ENCODE peak calls at places on chromosomes 7 and 10, in six cellular contexts. A, Y, M, O, X and H are unnamed samples.

GRCh38 chr10:79188154-79188763 is 119.5 kb downstream of the ZMIZ1 start:
- DNase-seq in A (no peak), Y (no peak), M (no peak), O (no peak), X (no peak), H (no peak)

GRCh38 chr7:151174246-151175046 is 7.0 kb upstream of the GBX1 start:
- DNase-seq in A (peak), Y (no peak), M (no peak), O (peak), X (peak), H (peak)

GRCh38 chr10:19628767-19629443 is 187.3 kb upstream of the PLXDC2 start:
- DNase-seq in A (no peak), Y (no peak), M (no peak), O (no peak), X (no peak), H (no peak)

GRCh38 chr7:32257632-32258031 is 187.4 kb upstream of the PDE1C start:
- DNase-seq in A (no peak), Y (no peak), M (no peak), O (no peak), X (no peak), H (peak)

GRCh38 chr10:30826679-30827078 is 197.1 kb upstream of the LYZL2 start:
- DNase-seq in A (no peak), Y (no peak), M (no peak), O (no peak), X (no peak), H (no peak)

GRCh38 chr7:34107306-34107705 is 202.0 kb downstream of the BMPER start:
- DNase-seq in A (no peak), Y (peak), M (peak), O (no peak), X (no peak), H (no peak)

GRCh38 chr10:78188459-78188858 is 154.8 kb downstream of the RPS24 start:
- DNase-seq in A (no peak), Y (no peak), M (no peak), O (no peak), X (no peak), H (no peak)

GRCh38 chr7:27395626-27396025 is 153.0 kb downstream of the EVX1 start:
- DNase-seq in A (no peak), Y (no peak), M (no peak), O (no peak), X (no peak), H (no peak)

GRCh38 chr10:119680050-119680449 is 28.9 kb downstream of the BAG3 start:
- DNase-seq in A (no peak), Y (no peak), M (no peak), O (no peak), X (no peak), H (no peak)

GRCh38 chr10:79129361-79129997 is 60.7 kb downstream of the ZMIZ1 start:
- DNase-seq in A (no peak), Y (no peak), M (peak), O (peak), X (peak), H (no peak)

GRCh38 chr10:7795605-7796004 is 7.6 kb downstream of the ATP5F1C start:
- DNase-seq in A (peak), Y (no peak), M (no peak), O (no peak), X (no peak), H (no peak)

GRCh38 chr7:94244760-94245159 is 149.9 kb upstream of the COL1A2 start:
- DNase-seq in A (no peak), Y (no peak), M (no peak), O (no peak), X (no peak), H (no peak)

GRCh38 chr10:95248989-95249388 is 41.8 kb downstream of the PDLIM1 start:
- DNase-seq in A (no peak), Y (no peak), M (no peak), O (peak), X (no peak), H (no peak)

GRCh38 chr10:84156768-84157167 is 16.8 kb upstream of the GPR15LG start:
- DNase-seq in A (no peak), Y (no peak), M (no peak), O (no peak), X (no peak), H (no peak)
- TF ChIP-seq POLR2A in A (no peak), Y (no peak), M (no peak), O (no peak), X (no peak), H (no peak)

DNA sequence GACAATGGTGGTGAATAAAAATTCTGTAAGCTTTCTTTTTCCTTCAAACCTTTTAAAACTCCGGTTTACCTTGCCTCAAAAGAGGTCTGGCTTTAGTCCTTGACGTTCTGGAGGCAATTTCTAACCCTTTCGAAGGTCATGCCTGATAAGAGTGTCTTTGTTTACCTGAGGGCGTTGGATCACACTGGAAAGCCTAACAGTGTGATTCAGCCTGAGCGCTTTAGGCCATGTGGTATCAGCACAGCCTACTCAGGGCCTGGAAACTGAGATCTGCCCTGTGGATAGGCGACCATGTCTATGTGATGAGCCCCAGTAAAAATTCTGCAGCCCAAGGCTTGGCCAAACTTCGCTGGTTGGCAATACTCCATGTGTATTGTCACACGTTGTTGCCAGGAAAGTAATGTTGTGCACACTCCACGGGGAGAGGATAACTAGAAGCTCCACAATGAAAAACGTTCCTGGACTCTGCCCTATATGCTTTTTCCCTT is 10.7 kb downstream of the CCDC6 start:
- DNase-seq in A (peak), Y (no peak), M (no peak), O (no peak), X (peak), H (no peak)
- H3K27ac ChIP-seq in A (peak), Y (peak), M (peak), O (peak), X (peak), H (peak)

GRCh38 chr10:21720090-21720489 is 186.1 kb downstream of the MLLT10 start:
- DNase-seq in A (no peak), Y (no peak), M (no peak), O (no peak), X (no peak), H (peak)
- TF ChIP-seq POLR2A in A (no peak), Y (no peak), M (no peak), O (no peak), X (no peak), H (no peak)

GRCh38 chr10:111392910-111393309 is 316.1 kb downstream of the ADRA2A start:
- DNase-seq in A (no peak), Y (peak), M (no peak), O (no peak), X (no peak), H (no peak)
- H3K27ac ChIP-seq in A (no peak), Y (peak), M (no peak), O (no peak), X (no peak), H (no peak)

GRCh38 chr7:128862571-128863432 is at the start of gene ATP6V1F:
- DNase-seq in A (peak), Y (peak), M (peak), O (peak), X (peak), H (peak)

GRCh38 chr7:128861957-128862570 is 592 bp upstream of the ATP6V1F start:
- DNase-seq in A (no peak), Y (no peak), M (no peak), O (no peak), X (no peak), H (no peak)

GRCh38 chr7:128858380-128859231 is 4.0 kb upstream of the ATP6V1F start:
- DNase-seq in A (no peak), Y (peak), M (no peak), O (no peak), X (no peak), H (no peak)

GRCh38 chr7:128859232-128860157 is 3.2 kb upstream of the ATP6V1F start:
- DNase-seq in A (no peak), Y (peak), M (no peak), O (no peak), X (no peak), H (peak)

DNA sequence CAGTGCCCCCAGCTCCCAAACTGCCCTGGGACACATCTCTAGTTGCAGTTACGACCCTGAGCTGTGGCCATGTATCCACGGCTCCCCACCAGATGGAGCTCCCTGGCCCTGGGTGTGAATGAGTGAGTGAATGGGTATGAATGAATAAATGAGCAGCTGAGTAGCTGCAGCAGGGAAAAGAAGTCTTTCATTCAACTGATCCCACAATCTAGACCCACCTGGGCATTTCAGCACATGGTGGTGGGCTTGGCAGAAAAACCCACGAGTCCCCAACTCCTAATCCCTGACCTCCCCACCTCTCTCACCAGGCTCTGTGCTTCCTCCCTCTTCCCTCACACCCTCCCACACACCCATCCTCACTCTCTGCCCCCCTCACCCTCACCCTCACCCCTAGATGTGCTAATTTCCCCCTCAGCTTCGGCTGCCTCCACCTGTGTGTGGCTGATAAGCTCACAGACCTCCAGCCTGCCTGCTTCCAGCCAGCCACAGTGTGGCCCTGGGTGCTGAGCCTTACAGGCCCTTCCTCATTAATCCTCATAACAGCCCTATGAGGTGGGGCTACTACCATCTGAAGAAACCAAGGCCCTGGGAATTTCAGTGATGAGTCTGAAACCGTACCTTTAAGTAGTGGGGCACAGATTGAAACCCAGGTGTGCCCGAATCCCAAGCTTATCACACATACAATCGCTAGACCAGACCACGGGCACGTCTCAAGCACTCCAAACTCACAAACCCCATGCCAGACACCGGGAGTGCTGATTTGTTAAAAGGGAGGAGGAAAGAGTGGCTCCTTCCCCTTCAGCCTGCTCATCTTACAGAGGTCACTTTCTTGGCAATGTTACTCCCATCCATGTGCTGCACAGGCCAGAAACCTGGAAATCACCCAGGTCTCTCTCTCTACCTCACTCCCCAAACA is 2.2 kb upstream of the ATP6V1F start:
- DNase-seq in A (no peak), Y (peak), M (no peak), O (no peak), X (no peak), H (no peak)
- TF ChIP-seq POLR2A in A (no peak), Y (no peak), M (no peak), O (no peak), X (no peak), H (no peak)

DNA sequence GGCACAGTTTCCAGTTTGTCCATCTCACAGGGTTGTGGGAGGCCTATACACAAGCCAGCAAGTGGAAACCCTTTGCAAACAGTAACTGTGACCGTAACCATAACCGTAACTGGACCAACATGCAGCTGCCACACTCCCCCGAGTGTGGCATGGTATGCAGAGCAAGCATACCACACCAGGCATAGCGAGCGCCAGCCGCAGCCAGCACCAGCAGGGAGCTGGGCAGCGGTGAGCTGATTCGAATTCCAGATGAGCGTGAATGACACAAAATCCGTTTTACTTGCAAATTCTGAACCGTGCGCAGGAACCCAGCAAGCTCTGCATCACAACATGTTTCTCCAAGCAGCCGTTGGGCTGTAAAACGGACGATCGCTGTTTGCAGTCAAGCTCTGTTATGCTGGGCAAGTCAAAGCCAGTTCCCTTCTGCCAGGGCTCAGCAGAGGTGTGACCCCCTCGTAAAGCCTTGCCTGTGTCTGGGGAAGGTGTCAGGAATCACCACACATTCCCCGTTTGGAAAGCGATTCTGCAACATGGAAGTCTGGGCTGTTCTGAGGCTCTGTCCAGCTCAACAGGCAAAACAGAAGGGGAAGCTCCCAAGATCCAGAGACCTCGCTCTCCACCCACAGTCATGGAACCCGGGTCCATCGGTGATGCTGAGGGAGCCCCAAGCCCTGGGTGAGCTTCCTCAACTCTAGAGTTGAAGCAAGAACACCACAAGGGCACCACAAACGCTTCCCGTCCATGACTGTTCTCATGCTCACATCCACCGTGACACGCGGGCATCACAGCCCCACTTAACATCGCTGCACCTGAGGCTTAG is 111.0 kb downstream of the OAT start:
- DNase-seq in A (no peak), Y (no peak), M (no peak), O (no peak), X (no peak), H (no peak)
- H3K27ac ChIP-seq in A (no peak), Y (no peak), M (no peak), O (no peak), X (no peak), H (no peak)

GRCh38 chr7:20219446-20220292 is 2.5 kb upstream of the MACC1 start:
- DNase-seq in A (peak), Y (peak), M (no peak), O (no peak), X (peak), H (peak)
- TF ChIP-seq POLR2A in A (peak), Y (no peak), M (no peak), O (no peak), X (no peak), H (no peak)

DNA sequence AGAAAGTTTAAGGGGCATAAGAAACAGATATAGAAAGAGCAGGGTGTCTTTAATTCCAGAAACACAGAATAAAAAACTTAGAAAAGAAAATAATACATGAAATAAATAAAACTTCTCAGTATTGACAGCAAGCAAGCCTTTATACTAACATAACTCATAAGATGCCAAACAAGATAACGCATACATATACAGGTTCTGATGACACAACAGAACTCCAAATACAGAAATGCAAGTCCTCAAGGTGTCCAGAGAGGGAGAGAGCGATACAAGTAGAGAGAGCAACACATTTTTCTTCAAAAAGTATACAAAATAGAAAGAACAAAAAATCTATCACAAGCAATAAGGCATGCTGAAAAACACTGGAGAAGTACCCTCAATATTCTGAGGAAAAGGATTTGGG is 314.6 kb upstream of the POM121L12 start:
- DNase-seq in A (no peak), Y (no peak), M (no peak), O (no peak), X (no peak), H (no peak)
- H3K27ac ChIP-seq in A (no peak), Y (no peak), M (no peak), O (no peak), X (no peak), H (no peak)

GRCh38 chr10:102420810-102421644 is at the start of gene FBXL15:
- DNase-seq in A (peak), Y (peak), M (peak), O (peak), X (peak), H (peak)
- TF ChIP-seq POLR2A in A (peak), Y (peak), M (no peak), O (peak), X (peak), H (no peak)

GRCh38 chr7:25968205-25968993 is 183.6 kb upstream of the NFE2L3 start:
- DNase-seq in A (peak), Y (no peak), M (no peak), O (no peak), X (no peak), H (no peak)
- H3K27ac ChIP-seq in A (no peak), Y (no peak), M (no peak), O (no peak), X (no peak), H (no peak)